ENCODE peak calls at places on chromosomes 16 and 17, in eight cellular contexts. T is cardiac muscle cell, Z is AG04450, R is coronary artery, G is heart left ventricle, L is A549, Q is neural progenitor cell, O is astrocyte of the spinal cord. V is an unnamed sample.

GRCh38 chr17:20992987-20993862 is 49.6 kb downstream of the USP22 start:
- DNase-seq in T (peak), Z (peak), R (no peak), G (no peak), L (peak), Q (peak), O (peak), V (peak)

GRCh38 chr17:81228420-81228819 is 5.7 kb upstream of the CEP131 start:
- DNase-seq in T (no peak), Z (no peak), R (no peak), G (no peak), L (no peak), Q (no peak), O (no peak), V (no peak)

GRCh38 chr16:3458852-3459361 is 15.4 kb downstream of the NAA60 start:
- DNase-seq in T (no peak), Z (no peak), R (no peak), G (no peak), L (peak), Q (no peak), O (peak), V (peak)

GRCh38 chr16:56869513-56870270 is 4.7 kb downstream of the SLC12A3 start:
- DNase-seq in T (peak), Z (no peak), R (no peak), G (no peak), L (peak), Q (peak), O (no peak), V (no peak)

GRCh38 chr16:28183441-28183840 is 28.3 kb downstream of the XPO6 start:
- DNase-seq in T (no peak), Z (no peak), R (no peak), G (no peak), L (no peak), Q (no peak), O (no peak), V (no peak)

GRCh38 chr17:77465358-77466041 is 324.7 kb downstream of the SEC14L1 start:
- DNase-seq in T (peak), Z (no peak), R (no peak), G (peak), L (no peak), Q (peak), O (peak), V (peak)

GRCh38 chr17:50533720-50534148 is 1.2 kb downstream of the EPN3 start:
- DNase-seq in T (peak), Z (no peak), R (no peak), G (peak), L (no peak), Q (no peak), O (no peak), V (peak)

GRCh38 chr16:88034770-88035169 is 83.5 kb downstream of the BANP start:
- DNase-seq in T (no peak), Z (no peak), R (no peak), G (no peak), L (no peak), Q (no peak), O (no peak), V (no peak)

GRCh38 chr16:79623076-79623475 is 22.5 kb upstream of the MAF start:
- DNase-seq in T (no peak), Z (no peak), R (no peak), G (no peak), L (no peak), Q (no peak), O (no peak), V (no peak)

GRCh38 chr17:27323538-27324212 is 29.8 kb downstream of the WSB1 start:
- DNase-seq in T (peak), Z (no peak), R (peak), G (peak), L (peak), Q (no peak), O (no peak), V (peak)

GRCh38 chr17:50110591-50111349 is 15.6 kb downstream of the PDK2 start:
- DNase-seq in T (no peak), Z (no peak), R (peak), G (peak), L (no peak), Q (no peak), O (no peak), V (no peak)

GRCh38 chr17:71338396-71338795 is 782.4 kb upstream of the SOX9 start:
- DNase-seq in T (peak), Z (no peak), R (no peak), G (no peak), L (peak), Q (no peak), O (peak), V (no peak)

GRCh38 chr16:86637744-86638143 is 59.4 kb downstream of the FOXL1 start:
- DNase-seq in T (no peak), Z (no peak), R (no peak), G (no peak), L (no peak), Q (no peak), O (no peak), V (no peak)

GRCh38 chr16:58018803-58019202 is 6.8 kb upstream of the MMP15 start:
- DNase-seq in T (no peak), Z (no peak), R (no peak), G (no peak), L (no peak), Q (peak), O (no peak), V (no peak)

GRCh38 chr17:68019336-68019674 is 16.2 kb upstream of the KPNA2 start:
- DNase-seq in T (no peak), Z (no peak), R (no peak), G (no peak), L (peak), Q (no peak), O (no peak), V (no peak)
- H3K4me3 ChIP-seq in T (no peak), Z (no peak), R (peak), G (peak), L (peak), Q (peak), O (no peak), V (no peak)

GRCh38 chr17:60661489-60661888 is 16.2 kb upstream of the BCAS3 start:
- DNase-seq in T (no peak), Z (no peak), R (no peak), G (no peak), L (no peak), Q (no peak), O (no peak), V (no peak)

GRCh38 chr17:60664022-60664421 is 13.6 kb upstream of the BCAS3 start:
- DNase-seq in T (no peak), Z (no peak), R (no peak), G (no peak), L (no peak), Q (no peak), O (no peak), V (peak)

GRCh38 chr17:60653569-60653968 is 24.1 kb upstream of the BCAS3 start:
- DNase-seq in T (no peak), Z (no peak), R (no peak), G (no peak), L (no peak), Q (no peak), O (no peak), V (no peak)

GRCh38 chr17:60656499-60656898 is 21.2 kb upstream of the BCAS3 start:
- DNase-seq in T (no peak), Z (no peak), R (no peak), G (no peak), L (no peak), Q (no peak), O (no peak), V (no peak)

DNA sequence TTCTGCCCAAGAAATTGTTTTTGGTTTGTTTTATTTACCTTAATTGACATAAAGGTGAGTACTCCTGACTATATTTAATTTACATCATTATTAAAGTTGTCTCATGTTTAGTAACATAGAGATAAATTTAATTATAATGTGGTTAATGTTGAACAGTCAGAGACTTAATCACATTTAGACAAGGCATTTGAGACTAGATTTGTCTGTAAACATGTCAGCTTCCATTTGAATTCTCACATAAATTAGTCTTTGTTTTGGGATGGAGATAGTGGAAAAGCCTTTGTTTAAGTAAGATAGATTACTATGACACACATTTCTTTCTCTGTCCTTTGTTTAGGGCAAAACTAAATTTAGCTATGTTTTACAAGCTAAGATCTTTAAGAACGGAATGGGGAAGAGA is 18.5 kb upstream of the BCAS3 start:
- DNase-seq in T (no peak), Z (no peak), R (no peak), G (no peak), L (no peak), Q (no peak), O (no peak), V (no peak)
- TF ChIP-seq CTCF in T (no peak), Z (no peak), R (no peak), G (no peak), L (no peak), Q (no peak), O (no peak), V (no peak)

GRCh38 chr17:38897671-38898290 is 27.6 kb upstream of the LASP1NB start:
- DNase-seq in T (no peak), Z (no peak), R (no peak), G (no peak), L (no peak), Q (peak), O (no peak), V (no peak)

GRCh38 chr17:38898812-38899348 is 26.5 kb upstream of the LASP1NB start:
- DNase-seq in T (peak), Z (no peak), R (no peak), G (peak), L (no peak), Q (no peak), O (no peak), V (no peak)

GRCh38 chr17:38896373-38896954 is 26.6 kb downstream of the LASP1 start:
- DNase-seq in T (no peak), Z (no peak), R (no peak), G (peak), L (no peak), Q (peak), O (no peak), V (no peak)

GRCh38 chr17:38897176-38897575 is 27.3 kb downstream of the LASP1 start:
- DNase-seq in T (peak), Z (no peak), R (no peak), G (peak), L (no peak), Q (no peak), O (no peak), V (peak)

DNA sequence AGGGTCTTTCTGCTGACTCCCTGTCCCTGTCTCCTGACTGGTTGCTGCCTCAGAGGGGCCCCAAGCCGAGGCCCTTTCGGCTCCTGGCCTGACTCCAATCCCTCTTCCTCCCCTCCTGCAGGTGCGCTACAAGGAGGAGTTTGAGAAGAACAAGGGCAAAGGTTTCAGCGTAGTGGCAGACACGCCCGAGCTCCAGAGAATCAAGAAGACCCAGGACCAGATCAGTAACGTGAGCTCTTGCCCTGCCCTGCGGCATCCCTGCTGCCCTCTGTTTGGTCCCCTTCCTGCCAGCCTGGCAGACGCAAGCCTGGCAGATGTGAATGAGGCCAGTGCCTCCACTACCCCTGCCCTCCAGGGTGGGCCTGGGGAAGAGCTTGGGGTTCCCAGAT is 27.1 kb upstream of the LASP1NB start:
- DNase-seq in T (no peak), Z (no peak), R (no peak), G (no peak), L (no peak), Q (no peak), O (no peak), V (no peak)
- H3K4me3 ChIP-seq in T (no peak), Z (no peak), R (no peak), G (no peak), L (no peak), Q (no peak), O (no peak), V (no peak)

GRCh38 chr17:42130310-42130936 is 7.8 kb downstream of the HSPB9 start:
- DNase-seq in T (no peak), Z (no peak), R (no peak), G (no peak), L (no peak), Q (no peak), O (no peak), V (no peak)
- TF ChIP-seq CTCF in T (no peak), Z (no peak), R (no peak), G (no peak), L (no peak), Q (no peak), O (no peak), V (no peak)

GRCh38 chr17:82457071-82457789 is 1.3 kb upstream of the NARF start:
- DNase-seq in T (peak), Z (no peak), R (no peak), G (no peak), L (no peak), Q (no peak), O (no peak), V (peak)

GRCh38 chr17:82461827-82462524 is 3.4 kb downstream of the NARF start:
- DNase-seq in T (no peak), Z (no peak), R (no peak), G (no peak), L (no peak), Q (no peak), O (no peak), V (no peak)

GRCh38 chr17:82458130-82458884 is at the start of gene NARF:
- DNase-seq in T (peak), Z (peak), R (peak), G (peak), L (peak), Q (peak), O (peak), V (peak)

GRCh38 chr17:82458885-82459424 is 414 bp downstream of the NARF start:
- DNase-seq in T (peak), Z (no peak), R (no peak), G (no peak), L (no peak), Q (peak), O (peak), V (no peak)

GRCh38 chr17:82457790-82458129 is 781 bp upstream of the NARF start:
- DNase-seq in T (no peak), Z (no peak), R (no peak), G (no peak), L (no peak), Q (no peak), O (no peak), V (no peak)
- H3K4me3 ChIP-seq in T (peak), Z (peak), R (peak), G (peak), L (peak), Q (peak), O (peak), V (peak)

GRCh38 chr16:90054554-90054953 is 22.6 kb downstream of the PRDM7 start:
- DNase-seq in T (no peak), Z (no peak), R (no peak), G (no peak), L (no peak), Q (no peak), O (no peak), V (no peak)
- TF ChIP-seq CTCF in T (no peak), Z (no peak), R (no peak), G (no peak), L (no peak), Q (no peak), O (no peak), V (no peak)

GRCh38 chr16:85615014-85615851 is 2.1 kb downstream of the GSE1 start:
- DNase-seq in T (no peak), Z (no peak), R (no peak), G (peak), L (peak), Q (peak), O (no peak), V (peak)
- H3K4me3 ChIP-seq in T (peak), Z (no peak), R (peak), G (peak), L (peak), Q (peak), O (peak), V (no peak)

GRCh38 chr17:30805944-30806456 is 18.5 kb downstream of the CRLF3 start:
- DNase-seq in T (no peak), Z (no peak), R (no peak), G (no peak), L (no peak), Q (no peak), O (no peak), V (no peak)
- TF ChIP-seq CTCF in T (peak), Z (peak), R (no peak), G (no peak), L (peak), Q (peak), O (peak), V (peak)

DNA sequence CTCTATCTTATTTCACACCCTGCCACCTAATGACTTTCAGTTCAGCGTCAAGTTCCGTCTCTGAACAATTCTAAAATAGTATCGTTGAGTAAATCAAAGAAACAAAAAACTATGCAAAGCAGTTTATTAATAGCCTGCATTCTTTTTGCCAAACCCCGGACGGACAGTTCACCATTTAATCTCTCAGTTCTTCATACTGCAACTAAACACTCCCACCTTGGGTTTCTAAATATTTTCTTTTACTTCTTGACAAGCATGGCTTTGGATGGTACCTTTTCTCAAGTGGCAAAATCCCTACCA is 1.2 kb downstream of the MYH11 start:
- DNase-seq in T (no peak), Z (no peak), R (no peak), G (no peak), L (no peak), Q (no peak), O (no peak), V (no peak)
- H3K4me3 ChIP-seq in T (no peak), Z (no peak), R (peak), G (peak), L (no peak), Q (no peak), O (no peak), V (no peak)

GRCh38 chr16:67533024-67533560 is 4.5 kb downstream of the RIPOR1 start:
- DNase-seq in T (no peak), Z (no peak), R (peak), G (no peak), L (no peak), Q (no peak), O (no peak), V (no peak)

GRCh38 chr16:67531247-67531646 is 2.6 kb downstream of the RIPOR1 start:
- DNase-seq in T (no peak), Z (no peak), R (peak), G (no peak), L (no peak), Q (no peak), O (no peak), V (no peak)

GRCh38 chr16:67537270-67537635 is 8.6 kb downstream of the RIPOR1 start:
- DNase-seq in T (peak), Z (no peak), R (no peak), G (peak), L (no peak), Q (peak), O (no peak), V (no peak)

GRCh38 chr16:67535201-67535600 is 6.6 kb downstream of the RIPOR1 start:
- DNase-seq in T (no peak), Z (no peak), R (peak), G (no peak), L (no peak), Q (no peak), O (no peak), V (no peak)

GRCh38 chr16:67534420-67534819 is 5.8 kb downstream of the RIPOR1 start:
- DNase-seq in T (no peak), Z (no peak), R (no peak), G (no peak), L (no peak), Q (no peak), O (no peak), V (no peak)
- TF ChIP-seq CTCF in T (no peak), Z (no peak), R (no peak), G (no peak), L (no peak), Q (no peak), O (no peak), V (no peak)

V was measured in fibroblast of the aortic adventitia.